ENCODE peak calls at places on chromosome 6, in five cellular contexts. One of them, this sample, is unnamed.

GRCh38 chr6:22108199-22108598 is 188.6 kb downstream of the PRL start:
- DNase-seq in left ventricle myocardium inferior: peak
- DNase-seq in cardiac muscle cell: peak
- DNase-seq in RWPE1: no peak
- DNase-seq in GM23338: no peak
- DNase-seq in this sample: no peak

GRCh38 chr6:62516287-62517152 is 230.5 kb upstream of the KHDRBS2 start:
- DNase-seq in left ventricle myocardium inferior: no peak
- DNase-seq in cardiac muscle cell: no peak
- DNase-seq in RWPE1: no peak
- DNase-seq in GM23338: peak
- DNase-seq in this sample: no peak

GRCh38 chr6:160142115-160142715 is 20.6 kb downstream of the SLC22A1 start:
- DNase-seq in left ventricle myocardium inferior: no peak
- DNase-seq in cardiac muscle cell: no peak
- DNase-seq in RWPE1: no peak
- DNase-seq in GM23338: no peak
- DNase-seq in this sample: no peak

GRCh38 chr6:130105996-130106704 is 87.8 kb downstream of the L3MBTL3 start:
- DNase-seq in left ventricle myocardium inferior: no peak
- DNase-seq in cardiac muscle cell: no peak
- DNase-seq in RWPE1: no peak
- DNase-seq in GM23338: no peak
- DNase-seq in this sample: no peak

GRCh38 chr6:11833626-11834592 is 55.3 kb upstream of the ADTRP start:
- DNase-seq in left ventricle myocardium inferior: no peak
- DNase-seq in cardiac muscle cell: no peak
- DNase-seq in RWPE1: no peak
- DNase-seq in GM23338: peak
- DNase-seq in this sample: no peak

GRCh38 chr6:128597004-128597403 is 76.6 kb upstream of the PTPRK start:
- DNase-seq in left ventricle myocardium inferior: no peak
- DNase-seq in cardiac muscle cell: no peak
- DNase-seq in RWPE1: no peak
- DNase-seq in GM23338: no peak
- DNase-seq in this sample: no peak

GRCh38 chr6:159679091-159680077 is 13.7 kb downstream of the SOD2 start:
- DNase-seq in left ventricle myocardium inferior: no peak
- DNase-seq in cardiac muscle cell: no peak
- DNase-seq in RWPE1: no peak
- DNase-seq in GM23338: no peak
- DNase-seq in this sample: no peak

GRCh38 chr6:18561006-18561750 is 174.0 kb downstream of the RNF144B start:
- DNase-seq in left ventricle myocardium inferior: no peak
- DNase-seq in cardiac muscle cell: peak
- DNase-seq in RWPE1: no peak
- DNase-seq in GM23338: no peak
- DNase-seq in this sample: no peak

GRCh38 chr6:90687751-90688380 is 101.0 kb upstream of the MAP3K7 start:
- DNase-seq in left ventricle myocardium inferior: no peak
- DNase-seq in cardiac muscle cell: no peak
- DNase-seq in RWPE1: no peak
- DNase-seq in GM23338: no peak
- DNase-seq in this sample: no peak

GRCh38 chr6:94245395-94245794 is 826.0 kb upstream of the EPHA7 start:
- DNase-seq in left ventricle myocardium inferior: no peak
- DNase-seq in cardiac muscle cell: no peak
- DNase-seq in RWPE1: no peak
- DNase-seq in GM23338: peak
- DNase-seq in this sample: no peak

GRCh38 chr6:42984924-42985475 is 630 bp downstream of the PPP2R5D start:
- DNase-seq in left ventricle myocardium inferior: no peak
- DNase-seq in cardiac muscle cell: peak
- DNase-seq in RWPE1: no peak
- DNase-seq in GM23338: peak
- DNase-seq in this sample: peak

GRCh38 chr6:106225581-106225980 is 100.0 kb downstream of the ATG5 start:
- DNase-seq in left ventricle myocardium inferior: no peak
- DNase-seq in cardiac muscle cell: no peak
- DNase-seq in RWPE1: no peak
- DNase-seq in GM23338: no peak
- DNase-seq in this sample: no peak

DNA sequence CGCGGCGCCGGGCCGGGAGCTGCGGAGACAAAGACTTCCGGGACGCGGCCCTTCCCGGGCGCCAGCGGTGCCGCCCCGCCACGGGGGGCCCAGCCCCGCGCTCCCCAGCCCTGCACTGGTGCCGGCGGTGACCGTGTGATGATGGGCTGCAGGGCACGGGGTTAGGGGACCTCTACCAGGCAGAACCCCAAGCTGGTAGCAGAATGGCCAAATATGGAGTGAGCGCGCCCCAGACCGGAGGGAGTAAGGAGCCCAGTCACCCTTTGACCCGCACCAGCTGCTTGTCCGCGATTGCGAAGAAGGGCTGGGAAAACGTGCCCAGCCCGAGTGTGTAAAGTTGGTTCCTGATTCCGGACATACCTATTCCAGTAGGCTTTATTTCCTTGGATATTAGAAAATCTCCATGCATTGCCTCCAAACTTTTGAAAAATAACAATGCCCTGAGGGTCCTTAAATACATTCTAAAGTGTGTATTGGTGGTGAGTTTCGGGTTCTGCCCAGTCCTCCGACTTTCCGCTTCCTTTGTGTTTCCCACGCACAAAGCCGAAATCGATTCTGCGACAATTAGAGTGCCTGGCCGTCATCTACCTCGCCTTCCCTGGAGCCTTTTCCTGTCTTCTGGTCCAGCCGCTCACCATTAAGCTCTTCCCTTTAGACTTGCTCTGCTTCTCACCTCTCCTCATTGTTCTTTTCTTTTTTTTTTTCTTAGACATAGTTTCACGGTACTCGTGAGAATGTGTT is 1.1 kb downstream of the ABRACL start:
- DNase-seq in left ventricle myocardium inferior: peak
- DNase-seq in cardiac muscle cell: peak
- DNase-seq in RWPE1: peak
- DNase-seq in GM23338: peak
- DNase-seq in this sample: peak
- TF ChIP-seq CTCF in left ventricle myocardium inferior: no peak
- TF ChIP-seq CTCF in cardiac muscle cell: no peak
- TF ChIP-seq CTCF in RWPE1: no peak
- TF ChIP-seq CTCF in GM23338: no peak
- TF ChIP-seq CTCF in this sample: no peak

GRCh38 chr6:71393471-71393870 is 104.9 kb downstream of the OGFRL1 start:
- DNase-seq in left ventricle myocardium inferior: no peak
- DNase-seq in cardiac muscle cell: peak
- DNase-seq in RWPE1: no peak
- DNase-seq in GM23338: no peak
- DNase-seq in this sample: no peak

GRCh38 chr6:71395731-71396409 is 107.3 kb downstream of the OGFRL1 start:
- DNase-seq in left ventricle myocardium inferior: no peak
- DNase-seq in cardiac muscle cell: no peak
- DNase-seq in RWPE1: no peak
- DNase-seq in GM23338: no peak
- DNase-seq in this sample: no peak

GRCh38 chr6:71394001-71394432 is 105.4 kb downstream of the OGFRL1 start:
- DNase-seq in left ventricle myocardium inferior: no peak
- DNase-seq in cardiac muscle cell: peak
- DNase-seq in RWPE1: no peak
- DNase-seq in GM23338: no peak
- DNase-seq in this sample: no peak

GRCh38 chr6:71392286-71392685 is 103.7 kb downstream of the OGFRL1 start:
- DNase-seq in left ventricle myocardium inferior: no peak
- DNase-seq in cardiac muscle cell: no peak
- DNase-seq in RWPE1: no peak
- DNase-seq in GM23338: no peak
- DNase-seq in this sample: no peak

DNA sequence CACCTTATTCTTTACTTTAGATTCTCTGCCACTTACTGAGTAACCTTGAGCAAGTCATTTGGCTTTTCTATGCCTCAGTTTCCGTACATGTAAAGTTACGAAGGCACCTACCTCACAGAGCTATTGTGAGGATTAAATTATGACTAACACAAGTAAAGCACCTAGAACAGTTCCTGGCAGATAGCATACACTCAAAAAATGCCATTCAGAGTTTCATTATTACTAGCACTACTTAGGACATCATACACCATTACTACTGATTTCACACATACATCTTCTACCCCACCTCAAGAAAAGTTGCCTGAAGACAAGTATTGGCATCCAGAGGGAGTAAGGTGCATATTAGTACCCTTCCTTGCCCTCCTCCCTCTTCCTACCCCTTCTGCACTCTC is 107.8 kb downstream of the OGFRL1 start:
- DNase-seq in left ventricle myocardium inferior: no peak
- DNase-seq in cardiac muscle cell: no peak
- DNase-seq in RWPE1: no peak
- DNase-seq in GM23338: no peak
- DNase-seq in this sample: no peak
- TF ChIP-seq CTCF in left ventricle myocardium inferior: no peak
- TF ChIP-seq CTCF in cardiac muscle cell: no peak
- TF ChIP-seq CTCF in RWPE1: no peak
- TF ChIP-seq CTCF in GM23338: no peak
- TF ChIP-seq CTCF in this sample: no peak

GRCh38 chr6:158508450-158508849 is 51.4 kb upstream of the TMEM181 start:
- DNase-seq in left ventricle myocardium inferior: no peak
- DNase-seq in cardiac muscle cell: no peak
- DNase-seq in RWPE1: no peak
- DNase-seq in GM23338: no peak
- DNase-seq in this sample: no peak

GRCh38 chr6:158507174-158507573 is 52.7 kb upstream of the TMEM181 start:
- DNase-seq in left ventricle myocardium inferior: no peak
- DNase-seq in cardiac muscle cell: no peak
- DNase-seq in RWPE1: no peak
- DNase-seq in GM23338: no peak
- DNase-seq in this sample: no peak

GRCh38 chr6:158505194-158505593 is 54.7 kb upstream of the TMEM181 start:
- DNase-seq in left ventricle myocardium inferior: no peak
- DNase-seq in cardiac muscle cell: no peak
- DNase-seq in RWPE1: no peak
- DNase-seq in GM23338: no peak
- DNase-seq in this sample: no peak

GRCh38 chr6:158503846-158504245 is 56.0 kb upstream of the TMEM181 start:
- DNase-seq in left ventricle myocardium inferior: no peak
- DNase-seq in cardiac muscle cell: no peak
- DNase-seq in RWPE1: no peak
- DNase-seq in GM23338: no peak
- DNase-seq in this sample: no peak

DNA sequence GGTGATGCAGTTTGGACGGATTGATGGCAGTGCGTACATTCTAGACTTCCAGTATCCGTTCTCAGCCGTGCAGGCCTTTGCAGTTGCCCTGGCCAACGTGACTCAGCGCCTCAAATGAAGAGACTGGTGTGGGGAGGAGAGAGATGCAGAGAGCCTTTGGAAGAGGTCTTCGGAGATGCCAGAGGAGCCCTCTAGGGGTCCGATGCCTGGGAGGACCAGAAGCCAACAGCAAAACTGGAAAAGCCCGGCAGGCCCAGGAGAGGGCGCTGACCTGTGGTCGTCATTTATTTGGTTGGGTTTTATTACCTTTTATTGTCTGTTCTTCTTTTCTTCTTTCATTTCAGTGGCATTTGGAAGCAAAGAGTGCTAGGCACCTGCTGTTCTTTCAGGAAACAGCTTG is 53.3 kb upstream of the TMEM181 start:
- DNase-seq in left ventricle myocardium inferior: no peak
- DNase-seq in cardiac muscle cell: no peak
- DNase-seq in RWPE1: no peak
- DNase-seq in GM23338: peak
- DNase-seq in this sample: no peak
- TF ChIP-seq CTCF in left ventricle myocardium inferior: no peak
- TF ChIP-seq CTCF in cardiac muscle cell: peak
- TF ChIP-seq CTCF in RWPE1: no peak
- TF ChIP-seq CTCF in GM23338: peak
- TF ChIP-seq CTCF in this sample: no peak

DNA sequence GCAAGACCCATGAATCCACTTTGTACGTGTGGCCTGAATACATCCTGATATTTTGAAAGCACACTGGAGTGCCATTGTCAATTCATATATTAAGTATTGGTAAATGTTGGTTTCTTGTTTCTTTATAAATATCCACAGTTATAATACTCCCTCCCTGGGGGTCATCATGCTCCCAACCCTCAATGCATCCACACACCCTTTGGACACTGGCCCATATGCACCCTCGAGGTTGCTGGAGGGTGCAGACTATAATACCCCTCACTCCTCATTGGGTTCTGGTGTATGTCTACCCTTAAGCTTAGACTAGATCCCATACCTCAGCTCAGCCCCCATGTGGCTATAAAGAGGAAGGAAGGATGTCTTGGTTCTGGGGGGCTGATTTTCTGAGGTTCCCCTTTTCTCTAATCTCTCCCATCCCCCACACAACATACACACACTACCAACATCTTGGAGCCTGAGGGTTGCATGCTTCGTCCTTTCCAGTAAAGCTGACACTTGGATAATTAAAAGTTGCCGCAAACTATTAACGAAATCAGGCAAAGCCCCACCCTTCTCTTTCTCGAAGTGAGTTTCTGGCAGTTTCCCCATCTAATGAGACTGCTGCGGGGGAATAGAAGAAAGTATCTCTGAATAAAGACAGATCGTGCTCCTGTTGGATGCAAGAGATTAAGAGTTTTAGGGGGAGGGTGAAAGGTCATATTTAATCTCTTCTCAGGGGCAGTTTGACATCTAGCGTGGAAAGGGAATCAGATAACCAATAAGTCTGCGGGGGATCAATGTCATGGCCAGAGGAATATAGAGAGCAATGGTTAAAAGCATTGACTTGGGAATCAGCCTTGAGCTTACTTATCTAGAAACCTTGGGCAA is 7.4 kb downstream of the PIM1 start:
- DNase-seq in left ventricle myocardium inferior: no peak
- DNase-seq in cardiac muscle cell: peak
- DNase-seq in RWPE1: no peak
- DNase-seq in GM23338: peak
- DNase-seq in this sample: no peak
- TF ChIP-seq CTCF in left ventricle myocardium inferior: no peak
- TF ChIP-seq CTCF in cardiac muscle cell: peak
- TF ChIP-seq CTCF in RWPE1: no peak
- TF ChIP-seq CTCF in GM23338: peak
- TF ChIP-seq CTCF in this sample: no peak